ENCODE peak calls at places on chromosomes 3 and 15, in five cellular contexts. One of them, this sample, is unnamed.

GRCh38 chr15:88865498-88866099 is 29.7 kb downstream of the HAPLN3 start:
- DNase-seq in AG04450: no peak
- DNase-seq in epithelial cell of esophagus: peak
- DNase-seq in AG04449: no peak
- DNase-seq in prostate gland: no peak
- DNase-seq in this sample: no peak

GRCh38 chr15:36798366-36798765 is 218.9 kb downstream of the CDIN1 start:
- DNase-seq in AG04450: no peak
- DNase-seq in epithelial cell of esophagus: no peak
- DNase-seq in AG04449: peak
- DNase-seq in prostate gland: no peak
- DNase-seq in this sample: no peak

GRCh38 chr3:150956376-150956775 is 16.2 kb downstream of the CLRN1 start:
- DNase-seq in AG04450: no peak
- DNase-seq in epithelial cell of esophagus: peak
- DNase-seq in AG04449: no peak
- DNase-seq in prostate gland: no peak
- DNase-seq in this sample: no peak

GRCh38 chr3:21752749-21753347 is 1.8 kb upstream of the ZNF385D start:
- DNase-seq in AG04450: no peak
- DNase-seq in epithelial cell of esophagus: peak
- DNase-seq in AG04449: no peak
- DNase-seq in prostate gland: peak
- DNase-seq in this sample: no peak

GRCh38 chr3:180284331-180285110 is 247.8 kb upstream of the PEX5L start:
- DNase-seq in AG04450: no peak
- DNase-seq in epithelial cell of esophagus: no peak
- DNase-seq in AG04449: no peak
- DNase-seq in prostate gland: no peak
- DNase-seq in this sample: no peak

GRCh38 chr15:99401971-99402732 is 150.9 kb downstream of the LRRC28 start:
- DNase-seq in AG04450: no peak
- DNase-seq in epithelial cell of esophagus: no peak
- DNase-seq in AG04449: no peak
- DNase-seq in prostate gland: no peak
- DNase-seq in this sample: no peak

GRCh38 chr3:110576962-110577361 is 494.7 kb upstream of the NECTIN3 start:
- DNase-seq in AG04450: peak
- DNase-seq in epithelial cell of esophagus: peak
- DNase-seq in AG04449: peak
- DNase-seq in prostate gland: no peak
- DNase-seq in this sample: no peak

GRCh38 chr3:142664311-142664710 is 59.5 kb upstream of the TRPC1 start:
- DNase-seq in AG04450: no peak
- DNase-seq in epithelial cell of esophagus: no peak
- DNase-seq in AG04449: no peak
- DNase-seq in prostate gland: no peak
- DNase-seq in this sample: no peak

GRCh38 chr3:54476876-54477275 is 354.5 kb downstream of the CACNA2D3 start:
- DNase-seq in AG04450: no peak
- DNase-seq in epithelial cell of esophagus: no peak
- DNase-seq in AG04449: no peak
- DNase-seq in prostate gland: no peak
- DNase-seq in this sample: no peak

GRCh38 chr15:83283813-83284562 is 476 bp downstream of the BNC1 start:
- DNase-seq in AG04450: no peak
- DNase-seq in epithelial cell of esophagus: peak
- DNase-seq in AG04449: no peak
- DNase-seq in prostate gland: no peak
- DNase-seq in this sample: no peak

GRCh38 chr3:105829229-105829628 is 39.6 kb downstream of the CBLB start:
- DNase-seq in AG04450: no peak
- DNase-seq in epithelial cell of esophagus: no peak
- DNase-seq in AG04449: no peak
- DNase-seq in prostate gland: peak
- DNase-seq in this sample: no peak

GRCh38 chr15:32717290-32718081 is at the start of gene GREM1:
- DNase-seq in AG04450: no peak
- DNase-seq in epithelial cell of esophagus: no peak
- DNase-seq in AG04449: no peak
- DNase-seq in prostate gland: no peak
- DNase-seq in this sample: no peak

GRCh38 chr15:66023322-66023972 is 154.2 kb downstream of the RAB11A start:
- DNase-seq in AG04450: no peak
- DNase-seq in epithelial cell of esophagus: no peak
- DNase-seq in AG04449: no peak
- DNase-seq in prostate gland: no peak
- DNase-seq in this sample: no peak

GRCh38 chr15:89668174-89668573 is 11.0 kb downstream of the PLIN1 start:
- DNase-seq in AG04450: no peak
- DNase-seq in epithelial cell of esophagus: no peak
- DNase-seq in AG04449: no peak
- DNase-seq in prostate gland: no peak
- DNase-seq in this sample: no peak

GRCh38 chr3:126372413-126373145 is 15.4 kb upstream of the KLF15 start:
- DNase-seq in AG04450: no peak
- DNase-seq in epithelial cell of esophagus: no peak
- DNase-seq in AG04449: no peak
- DNase-seq in prostate gland: no peak
- DNase-seq in this sample: peak

GRCh38 chr3:57006949-57007419 is 53.5 kb upstream of the SPATA12 start:
- DNase-seq in AG04450: no peak
- DNase-seq in epithelial cell of esophagus: peak
- DNase-seq in AG04449: no peak
- DNase-seq in prostate gland: peak
- DNase-seq in this sample: no peak

GRCh38 chr3:187368251-187368733 is at the start of gene RTP4:
- DNase-seq in AG04450: no peak
- DNase-seq in epithelial cell of esophagus: peak
- DNase-seq in AG04449: no peak
- DNase-seq in prostate gland: peak
- DNase-seq in this sample: no peak

GRCh38 chr15:81781316-81781868 is 264.4 kb downstream of the MEX3B start:
- DNase-seq in AG04450: no peak
- DNase-seq in epithelial cell of esophagus: no peak
- DNase-seq in AG04449: no peak
- DNase-seq in prostate gland: no peak
- DNase-seq in this sample: no peak

GRCh38 chr3:62882676-62883228 is 7.5 kb upstream of the CADPS start:
- DNase-seq in AG04450: no peak
- DNase-seq in epithelial cell of esophagus: no peak
- DNase-seq in AG04449: no peak
- DNase-seq in prostate gland: no peak
- DNase-seq in this sample: no peak

GRCh38 chr3:102529452-102529851 is 94.6 kb downstream of the ZPLD1 start:
- DNase-seq in AG04450: peak
- DNase-seq in epithelial cell of esophagus: peak
- DNase-seq in AG04449: no peak
- DNase-seq in prostate gland: peak
- DNase-seq in this sample: no peak

GRCh38 chr15:57364282-57365007 is 11.9 kb upstream of the CGNL1 start:
- DNase-seq in AG04450: no peak
- DNase-seq in epithelial cell of esophagus: no peak
- DNase-seq in AG04449: no peak
- DNase-seq in prostate gland: no peak
- DNase-seq in this sample: no peak

GRCh38 chr3:61725851-61726333 is 164.5 kb downstream of the PTPRG start:
- DNase-seq in AG04450: peak
- DNase-seq in epithelial cell of esophagus: peak
- DNase-seq in AG04449: peak
- DNase-seq in prostate gland: no peak
- DNase-seq in this sample: no peak

GRCh38 chr15:85615930-85616329 is 178.8 kb downstream of the KLHL25 start:
- DNase-seq in AG04450: no peak
- DNase-seq in epithelial cell of esophagus: no peak
- DNase-seq in AG04449: no peak
- DNase-seq in prostate gland: no peak
- DNase-seq in this sample: no peak

GRCh38 chr3:186609247-186609868 is 3.5 kb upstream of the AHSG start:
- DNase-seq in AG04450: no peak
- DNase-seq in epithelial cell of esophagus: peak
- DNase-seq in AG04449: no peak
- DNase-seq in prostate gland: no peak
- DNase-seq in this sample: no peak

GRCh38 chr3:192835818-192836468 is 81.7 kb downstream of the MB21D2 start:
- DNase-seq in AG04450: no peak
- DNase-seq in epithelial cell of esophagus: no peak
- DNase-seq in AG04449: no peak
- DNase-seq in prostate gland: no peak
- DNase-seq in this sample: no peak

GRCh38 chr3:190301591-190301990 is 20.7 kb downstream of the CLDN1 start:
- DNase-seq in AG04450: no peak
- DNase-seq in epithelial cell of esophagus: peak
- DNase-seq in AG04449: no peak
- DNase-seq in prostate gland: no peak
- DNase-seq in this sample: no peak

GRCh38 chr15:56215769-56216168 is 27.9 kb downstream of the RFX7 start:
- DNase-seq in AG04450: peak
- DNase-seq in epithelial cell of esophagus: no peak
- DNase-seq in AG04449: peak
- DNase-seq in prostate gland: no peak
- DNase-seq in this sample: no peak

GRCh38 chr15:97892167-97892938 is 68.2 kb upstream of the ARRDC4 start:
- DNase-seq in AG04450: no peak
- DNase-seq in epithelial cell of esophagus: no peak
- DNase-seq in AG04449: no peak
- DNase-seq in prostate gland: no peak
- DNase-seq in this sample: no peak

GRCh38 chr3:148280623-148281242 is 417.0 kb upstream of the AGTR1 start:
- DNase-seq in AG04450: no peak
- DNase-seq in epithelial cell of esophagus: no peak
- DNase-seq in AG04449: no peak
- DNase-seq in prostate gland: no peak
- DNase-seq in this sample: peak

GRCh38 chr3:98901032-98901464 is 447 bp downstream of the DCBLD2 start:
- DNase-seq in AG04450: no peak
- DNase-seq in epithelial cell of esophagus: peak
- DNase-seq in AG04449: no peak
- DNase-seq in prostate gland: peak
- DNase-seq in this sample: peak

GRCh38 chr3:101890716-101891115 is 41.4 kb downstream of the NFKBIZ start:
- DNase-seq in AG04450: peak
- DNase-seq in epithelial cell of esophagus: peak
- DNase-seq in AG04449: peak
- DNase-seq in prostate gland: no peak
- DNase-seq in this sample: no peak

GRCh38 chr3:196219194-196219969 is 3.0 kb downstream of the SLC51A start:
- DNase-seq in AG04450: peak
- DNase-seq in epithelial cell of esophagus: peak
- DNase-seq in AG04449: peak
- DNase-seq in prostate gland: no peak
- DNase-seq in this sample: peak
- H3K4me3 ChIP-seq in AG04450: peak
- H3K4me3 ChIP-seq in epithelial cell of esophagus: no peak
- H3K4me3 ChIP-seq in AG04449: peak
- H3K4me3 ChIP-seq in prostate gland: no peak
- H3K4me3 ChIP-seq in this sample: peak

GRCh38 chr3:157155591-157155990 is 4.4 kb downstream of the CCNL1 start:
- DNase-seq in AG04450: no peak
- DNase-seq in epithelial cell of esophagus: no peak
- DNase-seq in AG04449: no peak
- DNase-seq in prostate gland: no peak
- DNase-seq in this sample: no peak

GRCh38 chr3:157156844-157157635 is 2.9 kb downstream of the CCNL1 start:
- DNase-seq in AG04450: no peak
- DNase-seq in epithelial cell of esophagus: no peak
- DNase-seq in AG04449: no peak
- DNase-seq in prostate gland: no peak
- DNase-seq in this sample: no peak

GRCh38 chr3:157152438-157152837 is 7.5 kb downstream of the CCNL1 start:
- DNase-seq in AG04450: no peak
- DNase-seq in epithelial cell of esophagus: no peak
- DNase-seq in AG04449: no peak
- DNase-seq in prostate gland: no peak
- DNase-seq in this sample: no peak

GRCh38 chr3:157152930-157153329 is 7.0 kb downstream of the CCNL1 start:
- DNase-seq in AG04450: no peak
- DNase-seq in epithelial cell of esophagus: no peak
- DNase-seq in AG04449: no peak
- DNase-seq in prostate gland: no peak
- DNase-seq in this sample: no peak

DNA sequence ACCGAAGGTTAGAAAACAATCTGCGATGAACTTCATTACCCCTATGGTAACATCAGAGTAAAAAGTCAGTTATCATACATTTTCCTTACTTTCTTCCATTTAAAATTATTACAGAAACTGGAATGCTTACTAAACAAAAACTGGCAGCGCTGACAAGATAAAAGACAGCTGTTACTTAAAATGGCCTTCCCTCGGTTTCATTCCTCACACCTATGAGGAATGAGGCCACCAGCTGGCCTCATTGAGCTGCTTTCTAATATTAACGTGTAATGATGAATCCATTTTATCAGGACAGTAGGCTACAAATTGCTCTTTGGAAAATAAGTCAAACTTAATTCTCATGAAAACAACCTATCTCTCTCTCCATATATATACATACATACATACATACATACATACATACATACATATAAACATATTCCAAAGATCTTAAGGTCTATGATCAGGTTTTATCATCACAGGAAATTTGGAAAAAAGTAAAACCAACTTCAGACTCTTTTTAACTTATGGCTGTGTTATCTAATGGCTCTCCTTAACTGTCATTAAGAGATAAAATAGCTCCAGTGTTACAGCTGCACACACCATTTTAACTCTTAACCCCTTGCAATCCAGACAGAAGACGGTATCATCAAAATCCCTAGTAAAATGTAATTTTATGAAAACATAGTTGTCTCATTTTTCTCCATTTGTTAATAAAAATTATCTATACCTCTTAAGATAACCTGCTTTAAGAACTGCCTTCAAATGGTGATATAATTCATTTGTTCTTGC is 5.2 kb downstream of the CCNL1 start:
- DNase-seq in AG04450: no peak
- DNase-seq in epithelial cell of esophagus: no peak
- DNase-seq in AG04449: no peak
- DNase-seq in prostate gland: no peak
- DNase-seq in this sample: no peak
- H3K4me3 ChIP-seq in AG04450: peak
- H3K4me3 ChIP-seq in epithelial cell of esophagus: peak
- H3K4me3 ChIP-seq in AG04449: no peak
- H3K4me3 ChIP-seq in prostate gland: peak
- H3K4me3 ChIP-seq in this sample: peak

GRCh38 chr3:189123595-189124387 is 48.0 kb upstream of the TPRG1 start:
- DNase-seq in AG04450: no peak
- DNase-seq in epithelial cell of esophagus: no peak
- DNase-seq in AG04449: no peak
- DNase-seq in prostate gland: peak
- DNase-seq in this sample: no peak
- H3K4me3 ChIP-seq in AG04450: no peak
- H3K4me3 ChIP-seq in epithelial cell of esophagus: no peak
- H3K4me3 ChIP-seq in AG04449: no peak
- H3K4me3 ChIP-seq in prostate gland: no peak
- H3K4me3 ChIP-seq in this sample: no peak

DNA sequence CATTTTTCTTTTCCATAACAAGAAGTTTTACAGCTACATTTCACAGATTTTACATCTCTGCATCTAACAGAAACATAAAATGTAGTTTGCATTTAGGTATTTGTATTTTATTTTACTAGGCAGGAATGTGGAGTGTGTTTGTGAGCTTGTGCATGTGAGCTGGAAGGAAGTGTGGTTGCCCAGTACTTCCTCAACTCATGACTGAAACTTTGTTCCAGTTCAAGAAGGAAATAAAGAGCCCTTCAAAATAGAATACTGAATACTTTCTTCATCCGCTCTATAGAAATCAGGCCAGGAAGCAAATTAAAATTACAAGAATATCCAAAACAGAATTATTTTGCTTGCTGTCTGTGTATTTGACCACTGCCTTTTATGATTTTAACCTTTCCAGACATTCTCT is 81.3 kb downstream of the CHL1 start:
- DNase-seq in AG04450: no peak
- DNase-seq in epithelial cell of esophagus: no peak
- DNase-seq in AG04449: no peak
- DNase-seq in prostate gland: no peak
- DNase-seq in this sample: no peak
- H3K4me3 ChIP-seq in AG04450: no peak
- H3K4me3 ChIP-seq in epithelial cell of esophagus: no peak
- H3K4me3 ChIP-seq in AG04449: no peak
- H3K4me3 ChIP-seq in prostate gland: no peak
- H3K4me3 ChIP-seq in this sample: no peak

This sample was measured in spleen.